ENCODE peak calls at places on chromosomes 16 and 17, in ten cellular contexts. Z, Y, V, C, X, B, S, N, A and P are unnamed samples.

GRCh38 chr16:15606521-15607220 is 36.3 kb downstream of the MARF1 start:
- DNase-seq in Z (no peak), N (no peak), X (no peak), Y (no peak), C (no peak), B (no peak), A (no peak), V (no peak), S (no peak), P (no peak)

GRCh38 chr16:82108101-82108500 is 61.9 kb downstream of the MPHOSPH6 start:
- DNase-seq in Y (no peak), N (no peak), X (no peak), V (no peak), S (no peak), C (no peak), B (no peak), A (no peak), Z (no peak), P (no peak)

GRCh38 chr17:80882323-80882722 is 109.3 kb upstream of the CHMP6 start:
- DNase-seq in B (no peak), S (no peak), C (no peak), A (no peak), X (no peak), V (no peak), Y (no peak), Z (no peak), N (no peak), P (no peak)

GRCh38 chr16:12553191-12553590 is 250.5 kb downstream of the CPPED1 start:
- DNase-seq in B (no peak), A (no peak), Z (no peak), Y (no peak), N (no peak), S (no peak), C (no peak), X (no peak), V (no peak), P (no peak)

GRCh38 chr17:55321507-55322064 is 56.8 kb downstream of the HLF start:
- DNase-seq in C (no peak), A (no peak), N (no peak), Z (no peak), S (no peak), B (no peak), V (no peak), Y (no peak), X (no peak), P (no peak)

GRCh38 chr17:75817571-75817970 is 26.6 kb downstream of the UNC13D start:
- DNase-seq in S (no peak), Y (no peak), Z (no peak), X (no peak), N (no peak), B (no peak), V (no peak), A (no peak), C (no peak), P (no peak)

GRCh38 chr17:40522250-40522960 is 21.0 kb upstream of the TNS4 start:
- DNase-seq in Z (no peak), V (no peak), S (no peak), B (no peak), Y (no peak), A (no peak), X (no peak), N (no peak), C (no peak), P (no peak)

GRCh38 chr17:38333635-38334295 is 10.0 kb downstream of the GPR179 start:
- DNase-seq in A (no peak), B (peak), N (no peak), S (no peak), C (peak), Y (peak), V (no peak), Z (no peak), X (peak), P (no peak)

GRCh38 chr17:57899822-57900221 is 50.0 kb upstream of the MRPS23 start:
- DNase-seq in N (no peak), B (no peak), S (no peak), X (no peak), V (no peak), Y (peak), A (no peak), Z (no peak), C (no peak), P (no peak)

GRCh38 chr17:75643033-75644017 is 10.1 kb downstream of the SMIM5 start:
- DNase-seq in B (no peak), C (no peak), N (no peak), Z (no peak), A (no peak), S (no peak), Y (peak), X (peak), V (no peak), P (no peak)

GRCh38 chr16:53084736-53085538 is 30.1 kb downstream of the CHD9 start:
- DNase-seq in X (no peak), Z (no peak), B (no peak), A (no peak), Y (no peak), S (no peak), C (no peak), V (no peak), N (no peak), P (no peak)

GRCh38 chr16:70747703-70748631 is 53.0 kb downstream of the VAC14 start:
- DNase-seq in Y (peak), N (no peak), B (no peak), X (no peak), Z (no peak), V (no peak), C (no peak), S (peak), A (no peak), P (no peak)

GRCh38 chr17:66123163-66123562 is 68.8 kb downstream of the CEP112 start:
- DNase-seq in C (no peak), X (no peak), S (no peak), N (no peak), Y (peak), A (no peak), V (peak), B (no peak), Z (no peak), P (no peak)

GRCh38 chr17:30226878-30227277 is 8.6 kb downstream of the SLC6A4 start:
- DNase-seq in Z (no peak), X (no peak), S (no peak), B (no peak), Y (no peak), C (no peak), A (no peak), V (no peak), N (no peak), P (no peak)

GRCh38 chr16:55294947-55295346 is 29.1 kb upstream of the IRX6 start:
- DNase-seq in B (no peak), Y (no peak), S (no peak), C (no peak), X (no peak), A (no peak), Z (no peak), V (peak), N (no peak), P (no peak)

GRCh38 chr16:83809092-83809491 is 1.3 kb downstream of the HSBP1 start:
- DNase-seq in V (no peak), A (no peak), C (no peak), N (no peak), Y (no peak), B (no peak), S (no peak), X (no peak), Z (no peak), P (no peak)

GRCh38 chr17:7839890-7840260 is 5.9 kb downstream of the KDM6B start:
- DNase-seq in Z (no peak), C (no peak), V (no peak), B (no peak), Y (no peak), N (peak), A (no peak), X (no peak), S (no peak), P (peak)

GRCh38 chr17:46949291-46950174 is 26.6 kb downstream of the GOSR2 start:
- DNase-seq in X (no peak), A (no peak), B (no peak), S (peak), Z (no peak), Y (peak), C (no peak), V (no peak), N (no peak), P (peak)

GRCh38 chr17:48261297-48261880 is 153.8 kb downstream of the SNX11 start:
- DNase-seq in V (no peak), S (no peak), Y (peak), Z (no peak), C (peak), B (no peak), N (no peak), A (no peak), X (peak), P (peak)

GRCh38 chr17:69954241-69954933 is 120.6 kb upstream of the KCNJ16 start:
- DNase-seq in A (no peak), N (no peak), C (no peak), Z (peak), S (no peak), V (no peak), Y (peak), X (no peak), B (no peak), P (no peak)

GRCh38 chr17:41777579-41778188 is 8.8 kb downstream of the JUP start:
- DNase-seq in N (no peak), B (no peak), X (no peak), S (peak), C (no peak), A (no peak), Z (peak), V (peak), Y (peak), P (peak)

GRCh38 chr17:45282683-45283644 is 21.1 kb upstream of the SPATA32 start:
- DNase-seq in V (peak), Z (no peak), A (no peak), S (no peak), X (no peak), N (no peak), Y (no peak), C (no peak), B (no peak), P (no peak)

GRCh38 chr17:16652847-16653366 is 743 bp downstream of the ZNF624 start:
- DNase-seq in B (no peak), S (no peak), C (no peak), Y (peak), V (no peak), A (no peak), X (no peak), N (no peak), Z (no peak), P (no peak)

DNA sequence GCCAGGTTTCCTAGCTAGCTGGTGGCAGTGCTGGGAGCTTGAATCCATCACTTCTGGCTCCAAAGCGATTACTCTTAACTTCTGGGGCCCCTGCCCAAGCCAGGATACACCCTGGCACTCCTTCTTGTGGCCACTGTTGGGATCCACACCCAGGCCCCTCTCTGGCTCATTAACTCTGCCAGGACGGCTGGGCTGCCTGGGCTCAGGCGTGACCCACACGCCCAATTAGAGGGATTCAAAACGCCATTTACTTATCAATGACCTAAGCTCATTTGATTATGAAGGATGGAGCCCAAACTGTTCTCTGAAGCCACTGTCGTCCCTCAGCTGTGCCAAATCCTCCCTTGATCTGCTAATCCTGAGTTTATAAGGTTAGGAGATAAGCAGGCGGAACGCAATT is 79.7 kb upstream of the BRD7 start:
- DNase-seq in X (peak), S (peak), C (no peak), B (no peak), Z (no peak), N (no peak), V (no peak), Y (no peak), A (no peak), P (no peak)
- TF ChIP-seq CTCF in X (peak), S (no peak), C (peak), B (no peak), Z (no peak), N (no peak), V (no peak), Y (no peak), A (no peak), P (no peak)

GRCh38 chr16:10979717-10980601 is 35.6 kb downstream of the CLEC16A start:
- DNase-seq in V (no peak), N (no peak), A (no peak), S (peak), Z (no peak), X (peak), Y (no peak), B (no peak), C (no peak), P (peak)

GRCh38 chr16:10982430-10983174 is 38.2 kb downstream of the CLEC16A start:
- DNase-seq in S (no peak), B (no peak), Y (no peak), A (no peak), V (no peak), X (no peak), Z (peak), N (no peak), C (no peak), P (no peak)

GRCh38 chr16:10980811-10981210 is 36.4 kb downstream of the CLEC16A start:
- DNase-seq in B (no peak), V (no peak), N (no peak), Z (no peak), S (no peak), X (no peak), Y (no peak), A (no peak), C (no peak), P (no peak)

GRCh38 chr16:10983175-10983558 is 38.8 kb downstream of the CLEC16A start:
- DNase-seq in A (peak), S (no peak), N (no peak), V (no peak), Z (no peak), B (no peak), X (no peak), C (no peak), Y (no peak), P (no peak)

GRCh38 chr16:10981697-10982216 is 37.4 kb downstream of the CLEC16A start:
- DNase-seq in C (no peak), Z (no peak), X (peak), N (no peak), V (no peak), A (peak), B (peak), Y (peak), S (no peak), P (peak)
- TF ChIP-seq CTCF in C (peak), Z (peak), X (peak), N (peak), V (peak), A (peak), B (peak), Y (peak), S (peak), P (peak)

GRCh38 chr17:82117139-82118090 is 19.4 kb upstream of the FASN start:
- DNase-seq in C (no peak), B (no peak), V (no peak), X (no peak), A (no peak), Y (no peak), N (no peak), Z (no peak), S (no peak), P (no peak)
- TF ChIP-seq CTCF in C (no peak), B (no peak), V (no peak), X (no peak), A (no peak), Y (no peak), N (no peak), Z (no peak), S (no peak), P (no peak)

GRCh38 chr16:88404769-88405168 is 22.0 kb downstream of the ZNF469 start:
- DNase-seq in S (no peak), Y (no peak), Z (no peak), C (no peak), B (no peak), N (no peak), X (no peak), A (no peak), V (no peak), P (no peak)

GRCh38 chr16:88407807-88408206 is 25.0 kb downstream of the ZNF469 start:
- DNase-seq in Z (no peak), C (no peak), V (no peak), B (no peak), A (no peak), Y (no peak), X (no peak), N (no peak), S (no peak), P (no peak)

GRCh38 chr16:88405325-88406060 is 22.7 kb downstream of the ZNF469 start:
- DNase-seq in B (no peak), Z (peak), Y (no peak), N (no peak), V (peak), C (no peak), X (no peak), A (no peak), S (no peak), P (no peak)

GRCh38 chr16:88407042-88407420 is 24.3 kb downstream of the ZNF469 start:
- DNase-seq in V (no peak), C (no peak), S (no peak), B (no peak), Z (no peak), Y (no peak), X (no peak), N (no peak), A (no peak), P (no peak)

GRCh38 chr16:88406096-88407041 is 23.6 kb downstream of the ZNF469 start:
- DNase-seq in B (no peak), Z (no peak), X (no peak), Y (no peak), V (no peak), S (no peak), C (peak), A (no peak), N (no peak), P (no peak)
- TF ChIP-seq CTCF in B (no peak), Z (no peak), X (no peak), Y (no peak), V (no peak), S (no peak), C (peak), A (no peak), N (no peak), P (peak)